ENCODE peak calls at places on chromosome 18, in eight cellular contexts. A, N, J, L, T, K, I and Q are unnamed samples. For H3K27me3 and H3K4me1, the result is how much of the 10 kb centered on the place peaks cover.

GRCh38 chr18:53909668-53910067 is 314.8 kb downstream of the MBD2 start:
- DNase-seq in I (no peak), L (no peak), K (no peak), N (no peak), J (peak), A (no peak), T (no peak), Q (no peak)

GRCh38 chr18:51032193-51032592 is 2.2 kb downstream of the SMAD4 start:
- DNase-seq in K (no peak), A (no peak), J (no peak), L (no peak), T (no peak), N (no peak), I (no peak), Q (no peak)

GRCh38 chr18:9516437-9517064 is 41.2 kb downstream of the RALBP1 start:
- DNase-seq in T (no peak), I (no peak), K (peak), L (no peak), J (peak), N (no peak), A (peak), Q (no peak)

GRCh38 chr18:77702686-77703085 is 453.0 kb downstream of the GALR1 start:
- DNase-seq in N (no peak), L (no peak), J (peak), I (no peak), T (no peak), A (peak), K (peak), Q (no peak)

GRCh38 chr18:73352546-73352945 is 484.8 kb upstream of the NETO1 start:
- DNase-seq in N (no peak), T (peak), A (no peak), I (no peak), J (peak), K (no peak), L (no peak), Q (no peak)

GRCh38 chr18:61852496-61852895 is 40.3 kb downstream of the RNF152 start:
- DNase-seq in N (no peak), T (no peak), A (no peak), J (no peak), K (no peak), I (no peak), L (no peak), Q (no peak)

GRCh38 chr18:32974421-32975165 is 201.8 kb upstream of the KLHL14 start:
- DNase-seq in T (no peak), K (no peak), I (no peak), N (no peak), L (no peak), A (no peak), J (no peak), Q (no peak)

GRCh38 chr18:62365420-62365819 is 40.3 kb downstream of the TNFRSF11A start:
- DNase-seq in N (no peak), T (no peak), L (no peak), I (no peak), A (no peak), K (no peak), J (no peak), Q (no peak)

GRCh38 chr18:68436485-68436884 is 278.4 kb downstream of the TMX3 start:
- DNase-seq in L (no peak), T (no peak), A (no peak), N (no peak), I (no peak), K (no peak), J (peak), Q (no peak)

GRCh38 chr18:44927127-44927849 is 246.6 kb downstream of the SETBP1 start:
- DNase-seq in L (no peak), T (no peak), N (no peak), A (no peak), K (no peak), I (no peak), J (no peak), Q (no peak)

GRCh38 chr18:50706199-50706598 is 113.6 kb downstream of the MRO start:
- DNase-seq in L (no peak), N (no peak), J (no peak), T (no peak), I (no peak), K (no peak), A (no peak), Q (no peak)

GRCh38 chr18:32372381-32373061 is 98.2 kb downstream of the GAREM1 start:
- DNase-seq in T (no peak), L (peak), I (peak), N (no peak), K (no peak), J (no peak), A (no peak), Q (no peak)

GRCh38 chr18:10230072-10230471 is 224.4 kb upstream of the APCDD1 start:
- DNase-seq in A (no peak), K (no peak), I (no peak), N (no peak), T (no peak), L (no peak), J (peak), Q (no peak)

GRCh38 chr18:5462227-5462626 is 81.6 kb downstream of the EPB41L3 start:
- DNase-seq in J (no peak), A (no peak), L (no peak), N (no peak), I (no peak), K (no peak), T (no peak), Q (no peak)

GRCh38 chr18:35141567-35142269 is 99.1 kb upstream of the ZNF397 start:
- DNase-seq in K (no peak), T (no peak), A (no peak), J (no peak), L (no peak), I (no peak), N (no peak), Q (no peak)

GRCh38 chr18:26575865-26576217 is 27.5 kb upstream of the KCTD1 start:
- DNase-seq in T (no peak), N (no peak), A (no peak), K (no peak), L (no peak), I (no peak), J (no peak), Q (no peak)

GRCh38 chr18:79503891-79504475 is 108.3 kb downstream of the NFATC1 start:
- DNase-seq in J (no peak), K (no peak), I (peak), T (peak), N (no peak), A (no peak), L (no peak), Q (no peak)

GRCh38 chr18:31100598-31101147 is 1.5 kb downstream of the DSC2 start:
- DNase-seq in L (no peak), N (no peak), A (peak), I (no peak), K (peak), J (no peak), T (peak), Q (no peak)

GRCh38 chr18:49725809-49726514 is 87.4 kb downstream of the ACAA2 start:
- DNase-seq in T (peak), L (no peak), I (peak), A (peak), J (peak), N (no peak), K (peak), Q (peak)

GRCh38 chr18:69758458-69758857 is 189.2 kb downstream of the CD226 start:
- DNase-seq in I (no peak), T (no peak), N (no peak), A (no peak), L (no peak), J (peak), K (no peak), Q (no peak)

GRCh38 chr18:6414723-6415362 is at the start of gene L3MBTL4:
- DNase-seq in I (peak), N (no peak), T (peak), L (peak), K (peak), J (no peak), A (no peak), Q (no peak)

GRCh38 chr18:10138719-10139118 is 224.9 kb downstream of the VAPA start:
- DNase-seq in A (no peak), L (no peak), K (no peak), J (peak), I (no peak), N (no peak), T (no peak), Q (no peak)

GRCh38 chr18:79397830-79398761 is 2.4 kb downstream of the NFATC1 start:
- DNase-seq in A (no peak), I (peak), J (no peak), L (no peak), K (no peak), T (peak), N (no peak), Q (no peak)

DNA sequence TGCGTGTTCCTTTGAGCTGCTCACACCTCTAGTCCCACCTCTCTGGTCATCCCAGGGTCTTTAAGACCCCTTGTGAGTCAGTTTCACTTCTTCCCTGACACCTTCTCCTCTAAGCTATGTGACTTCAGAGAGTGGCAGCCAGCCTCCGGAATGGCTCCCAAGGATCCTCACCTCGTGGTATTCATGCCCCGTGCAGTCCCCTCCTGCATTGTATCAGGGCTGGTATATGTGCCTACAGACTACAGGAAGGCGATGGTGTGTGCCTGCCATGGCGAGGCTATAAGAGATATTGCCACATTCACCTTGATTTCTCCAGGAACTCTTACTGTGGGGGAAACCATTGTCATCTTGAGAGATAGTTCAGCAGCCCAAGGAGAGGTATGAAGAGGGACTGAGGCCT is 128.0 kb upstream of the SMAD2 start:
- DNase-seq in N (no peak), K (no peak), J (no peak), A (no peak), T (no peak), L (no peak), I (no peak), Q (no peak)
- H3K27me3 ChIP-seq in N (under half), K (under half), J (under half), A (under half), T (under half), L (under half), I (under half), Q (under half)

GRCh38 chr18:55318864-55319516 is 269.0 kb downstream of the TCF4 start:
- DNase-seq in N (no peak), K (no peak), A (no peak), L (no peak), J (peak), T (no peak), I (no peak), Q (no peak)
- H3K4me3 ChIP-seq in N (peak), K (no peak), A (no peak), L (peak), J (no peak), T (peak), I (no peak), Q (peak)

DNA sequence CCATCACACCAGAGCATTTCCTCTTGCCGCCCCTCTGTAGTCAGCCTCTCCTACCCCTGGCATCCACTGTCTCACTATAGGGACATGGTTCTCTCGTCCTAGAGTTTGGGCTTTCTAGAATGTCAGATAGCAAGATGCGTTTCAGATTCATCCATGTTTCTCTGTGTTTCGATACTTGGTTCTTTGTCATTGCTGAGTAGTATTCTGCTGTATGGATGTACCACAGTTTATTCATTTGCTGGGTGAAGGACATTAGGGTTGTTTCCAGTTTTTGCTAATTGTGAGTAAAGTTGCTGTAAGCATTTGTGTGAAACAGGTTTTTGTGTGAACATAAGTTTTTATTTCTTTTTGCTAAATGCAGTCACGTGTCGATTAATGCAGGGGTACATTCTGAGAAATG is 3.8 kb downstream of the ZNF532 start:
- DNase-seq in K (no peak), N (no peak), I (no peak), L (no peak), T (no peak), J (no peak), A (no peak), Q (no peak)
- H3K4me1 ChIP-seq in K (half or more), N (half or more), I (under half), L (half or more), T (under half), J (under half), A (under half), Q (under half)

GRCh38 chr18:22163432-22163831 is 6.0 kb upstream of the GATA6 start:
- DNase-seq in K (no peak), T (no peak), L (no peak), N (no peak), J (no peak), A (no peak), I (no peak), Q (no peak)

GRCh38 chr18:22165603-22166069 is 3.8 kb upstream of the GATA6 start:
- DNase-seq in J (no peak), A (no peak), I (no peak), N (no peak), K (peak), T (peak), L (no peak), Q (no peak)

GRCh38 chr18:22166070-22166972 is 3.1 kb upstream of the GATA6 start:
- DNase-seq in L (peak), A (no peak), I (peak), K (peak), T (peak), N (no peak), J (no peak), Q (peak)

GRCh38 chr18:22165049-22165602 is 4.3 kb upstream of the GATA6 start:
- DNase-seq in T (peak), A (no peak), L (no peak), N (no peak), I (no peak), J (no peak), K (peak), Q (peak)

GRCh38 chr18:22164337-22165048 is 4.9 kb upstream of the GATA6 start:
- DNase-seq in I (no peak), N (no peak), K (no peak), T (peak), J (no peak), A (no peak), L (peak), Q (no peak)
- H3K27me3 ChIP-seq in I (under half), N (half or more), K (under half), T (under half), J (half or more), A (half or more), L (under half), Q (under half)

DNA sequence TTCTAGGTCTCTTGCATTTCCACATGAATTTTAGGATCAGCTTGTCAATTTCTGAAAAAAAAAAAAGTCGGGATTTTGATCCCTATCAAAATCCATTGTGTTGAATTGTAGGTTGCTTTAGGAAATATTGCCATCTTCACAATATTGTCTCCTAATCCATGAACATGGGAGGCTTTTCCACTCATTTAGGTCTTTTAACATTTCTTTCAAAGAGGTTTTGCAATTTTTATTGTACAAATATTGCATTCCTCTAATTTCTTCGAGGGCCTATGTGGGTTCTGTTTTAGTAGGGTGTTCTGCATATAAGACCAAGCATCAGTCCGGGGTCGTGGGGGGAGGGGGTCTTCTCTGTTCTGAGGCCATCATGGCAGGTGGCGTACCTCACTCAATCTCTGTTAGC is 725 bp upstream of the LAMA3 start:
- DNase-seq in A (no peak), N (no peak), L (no peak), T (no peak), K (no peak), J (no peak), I (no peak), Q (no peak)
- H3K4me3 ChIP-seq in A (no peak), N (peak), L (peak), T (no peak), K (no peak), J (no peak), I (no peak), Q (no peak)

GRCh38 chr18:36309436-36310391 is 12.2 kb downstream of the FHOD3 start:
- DNase-seq in L (no peak), I (peak), J (peak), A (no peak), K (peak), N (no peak), T (no peak), Q (no peak)
- H3K4me1 ChIP-seq in L (under half), I (under half), J (under half), A (under half), K (half or more), N (under half), T (under half), Q (under half)

DNA sequence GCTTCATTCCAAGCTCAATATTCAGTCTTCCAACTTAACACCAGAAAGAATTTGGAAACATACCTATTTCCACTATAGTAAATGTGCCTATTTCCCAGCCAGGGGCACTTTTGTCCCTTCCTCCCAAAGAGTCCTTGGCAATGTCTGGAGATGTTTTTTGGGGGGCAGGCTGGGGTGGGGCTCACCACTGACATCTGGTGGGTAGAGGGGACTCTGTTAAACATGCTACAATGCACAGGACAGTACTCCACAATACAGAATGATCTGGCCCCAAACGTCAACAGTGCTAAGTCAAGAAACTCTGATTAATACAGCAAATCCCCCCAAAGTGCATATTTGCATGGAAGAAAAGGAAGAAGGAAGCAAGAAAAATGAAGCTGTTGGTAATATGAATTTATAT is 61.7 kb downstream of the SMIM21 start:
- DNase-seq in N (no peak), K (no peak), A (no peak), L (no peak), T (no peak), J (no peak), I (no peak), Q (no peak)
- H3K27me3 ChIP-seq in N (under half), K (under half), A (under half), L (under half), T (under half), J (under half), I (under half), Q (under half)

GRCh38 chr18:3607309-3608098 is 157.5 kb downstream of the TGIF1 start:
- DNase-seq in J (no peak), I (no peak), K (no peak), N (no peak), L (no peak), T (no peak), A (no peak), Q (no peak)

GRCh38 chr18:3604626-3605408 is 154.8 kb downstream of the TGIF1 start:
- DNase-seq in I (no peak), K (no peak), L (no peak), T (no peak), A (no peak), J (peak), N (no peak), Q (no peak)

GRCh38 chr18:3603460-3604259 is 153.7 kb downstream of the TGIF1 start:
- DNase-seq in A (peak), L (peak), J (peak), N (no peak), T (no peak), K (no peak), I (peak), Q (no peak)

GRCh38 chr18:3604260-3604625 is 154.3 kb downstream of the TGIF1 start:
- DNase-seq in A (no peak), K (no peak), L (no peak), I (no peak), N (no peak), T (no peak), J (no peak), Q (no peak)

DNA sequence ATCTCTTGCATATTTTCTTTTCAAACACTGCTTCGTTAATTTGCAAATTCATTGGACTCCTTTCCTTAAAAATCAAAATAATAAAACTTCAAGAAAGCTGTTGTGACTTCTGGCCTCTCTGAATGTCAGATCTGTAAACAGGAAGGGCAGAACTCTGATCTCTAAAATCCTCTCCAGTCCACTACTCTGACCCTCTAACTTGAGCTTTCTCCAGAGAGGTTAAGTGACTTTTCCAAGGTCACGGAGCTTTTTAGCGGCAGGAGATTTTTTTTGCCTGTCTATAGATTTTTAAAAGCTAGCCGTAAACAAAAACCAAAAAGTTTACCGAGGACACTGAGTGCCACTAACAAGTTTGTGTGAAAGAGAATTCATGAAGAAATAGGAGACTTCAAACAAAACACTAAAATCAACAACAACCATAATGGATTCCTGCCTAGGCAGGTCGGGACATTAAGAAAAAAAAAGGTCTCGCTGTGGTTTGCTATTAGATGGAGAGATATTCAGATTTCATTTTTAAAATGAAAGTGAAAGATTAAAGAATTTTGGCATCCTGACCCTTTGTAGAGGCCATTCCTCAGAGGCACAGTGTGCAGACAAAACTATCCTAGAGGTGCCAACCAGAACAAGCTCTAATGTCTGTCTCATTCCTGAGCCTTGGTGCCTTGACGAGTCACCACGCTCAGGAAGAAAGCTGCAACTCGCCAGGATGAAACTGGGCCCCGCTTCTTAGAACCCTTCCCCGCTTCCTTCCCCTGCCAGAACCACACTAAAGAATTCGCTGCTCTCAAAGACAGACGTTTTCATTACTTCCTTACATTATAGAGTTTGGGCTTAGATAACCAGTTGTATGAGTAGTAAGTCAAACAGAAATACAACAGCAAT is 155.8 kb downstream of the TGIF1 start:
- DNase-seq in I (no peak), J (peak), T (no peak), N (no peak), L (no peak), K (no peak), A (no peak), Q (no peak)
- H3K4me3 ChIP-seq in I (no peak), J (peak), T (peak), N (peak), L (peak), K (peak), A (no peak), Q (peak)